ENCODE peak calls at places on chromosomes 4 and X, in seven cellular contexts. Y is RWPE1, M is HCT116, R is tibial artery, X is IMR-90, N is type B pancreatic cell, T is foreskin fibroblast. G is an unnamed sample.

GRCh38 chrX:102129473-102129872 is 4.0 kb downstream of the TCEAL2 start:
- DNase-seq in R (no peak), X (peak; percentile 4), M (no peak), Y (peak; percentile 2), N (no peak), T (no peak), G (no peak)

GRCh38 chrX:155893513-155893912 is 12.4 kb downstream of the VAMP7 start:
- DNase-seq in M (no peak), Y (no peak), R (no peak), N (no peak), T (no peak), X (no peak), G (no peak)

GRCh38 chr4:155802573-155802972 is 43.8 kb downstream of the GUCY1B1 start:
- DNase-seq in T (no peak), M (no peak), Y (no peak), R (no peak), X (peak; percentile 58), N (no peak), G (no peak)

GRCh38 chr4:87041142-87041541 is 106.3 kb downstream of the AFF1 start:
- DNase-seq in N (no peak), T (no peak), X (peak; percentile 52), R (no peak), M (no peak), Y (no peak), G (no peak)

GRCh38 chrX:118865231-118865630 is 41.6 kb downstream of the ZCCHC12 start:
- DNase-seq in M (no peak), T (no peak), Y (no peak), R (no peak), N (no peak), X (no peak), G (no peak)

GRCh38 chrX:132750312-132751042 is 208.0 kb downstream of the HS6ST2 start:
- DNase-seq in T (no peak), R (no peak), N (no peak), M (no peak), X (no peak), Y (no peak), G (no peak)

GRCh38 chr4:33411182-33411581 is 2691.0 kb downstream of the PCDH7 start:
- DNase-seq in R (no peak), N (no peak), M (peak; percentile 12), Y (no peak), X (no peak), T (peak; percentile 80), G (no peak)

GRCh38 chr4:14110407-14110806 is 482.9 kb upstream of the BOD1L1 start:
- DNase-seq in Y (no peak), T (peak; percentile 64), N (no peak), X (peak; percentile 85), R (no peak), M (no peak), G (no peak)

GRCh38 chr4:100166297-100167034 is 23.8 kb downstream of the DDIT4L start:
- DNase-seq in X (no peak), T (no peak), Y (no peak), M (no peak), R (no peak), N (no peak), G (no peak)

GRCh38 chr4:174524242-174524641 is 2.0 kb upstream of the HPGD start:
- DNase-seq in Y (no peak), M (no peak), R (no peak), X (no peak), T (no peak), N (no peak), G (no peak)

GRCh38 chr4:134313591-134313990 is 112.0 kb upstream of the PABPC4L start:
- DNase-seq in M (no peak), T (no peak), R (no peak), X (no peak), N (no peak), Y (no peak), G (no peak)

GRCh38 chr4:38366451-38366850 is 297.5 kb upstream of the KLF3 start:
- DNase-seq in Y (no peak), N (no peak), T (no peak), X (no peak), M (no peak), R (peak; percentile 78), G (peak; percentile 17)

GRCh38 chr4:5968246-5968645 is 50.0 kb downstream of the C4orf50 start:
- DNase-seq in X (no peak), T (no peak), Y (no peak), M (no peak), R (peak; percentile 42), N (no peak), G (no peak)

GRCh38 chrX:10325606-10326005 is 168.8 kb downstream of the CLCN4 start:
- DNase-seq in Y (no peak), X (peak; percentile 62), T (peak; percentile 9), R (no peak), N (no peak), M (no peak), G (no peak)

GRCh38 chr4:79255793-79256192 is 70.1 kb downstream of the NAA11 start:
- DNase-seq in Y (no peak), X (no peak), T (no peak), M (no peak), R (no peak), N (no peak), G (no peak)

GRCh38 chrX:96389314-96390048 is 295.2 kb upstream of the DIAPH2 start:
- DNase-seq in X (peak; percentile 53), Y (no peak), M (no peak), T (no peak), R (no peak), N (no peak), G (no peak)

GRCh38 chr4:167109859-167110258 is 124.4 kb downstream of the SPOCK3 start:
- DNase-seq in M (no peak), Y (no peak), T (no peak), X (no peak), R (no peak), N (no peak), G (no peak)

GRCh38 chr4:7416745-7417432 is 17.8 kb downstream of the PSAPL1 start:
- DNase-seq in X (no peak), Y (no peak), T (no peak), R (no peak), M (no peak), N (peak; percentile 36), G (no peak)

GRCh38 chr4:10006604-10007435 is 14.5 kb downstream of the SLC2A9 start:
- DNase-seq in T (no peak), Y (peak; percentile 96), N (no peak), R (no peak), M (peak; percentile 77), X (no peak), G (no peak)

GRCh38 chr4:183154701-183155391 is 55.8 kb downstream of the WWC2 start:
- DNase-seq in R (no peak), Y (no peak), X (peak; percentile 24), M (no peak), T (no peak), N (no peak), G (no peak)

GRCh38 chr4:131344761-131345160 is 1804.3 kb upstream of the PCDH10 start:
- DNase-seq in M (no peak), Y (no peak), R (no peak), X (no peak), N (no peak), T (no peak), G (no peak)
- TF ChIP-seq CTCF in M (no peak), Y (no peak), R (no peak), X (no peak), N (no peak), T (no peak), G (no peak)

GRCh38 chr4:45944000-45944399 is 179.9 kb downstream of the GABRG1 start:
- DNase-seq in M (no peak), R (no peak), X (no peak), T (no peak), N (no peak), Y (peak; percentile 3), G (no peak)
- TF ChIP-seq CTCF in M (no peak), R (no peak), X (no peak), T (no peak), N (no peak), Y (peak; percentile 28), G (no peak)

GRCh38 chrX:12137982-12138365 is 299 bp upstream of the FRMPD4 start:
- DNase-seq in X (no peak), T (no peak), M (no peak), R (no peak), Y (no peak), N (no peak), G (no peak)

GRCh38 chrX:12141511-12141910 is 3.2 kb downstream of the FRMPD4 start:
- DNase-seq in T (no peak), M (no peak), X (no peak), N (no peak), Y (no peak), R (no peak), G (no peak)

GRCh38 chrX:12142661-12143060 is 4.4 kb downstream of the FRMPD4 start:
- DNase-seq in X (no peak), R (no peak), T (no peak), M (no peak), N (no peak), Y (no peak), G (no peak)

GRCh38 chrX:12139934-12140611 is 1.8 kb downstream of the FRMPD4 start:
- DNase-seq in M (no peak), N (no peak), Y (no peak), X (peak; percentile 24), R (no peak), T (no peak), G (no peak)

DNA sequence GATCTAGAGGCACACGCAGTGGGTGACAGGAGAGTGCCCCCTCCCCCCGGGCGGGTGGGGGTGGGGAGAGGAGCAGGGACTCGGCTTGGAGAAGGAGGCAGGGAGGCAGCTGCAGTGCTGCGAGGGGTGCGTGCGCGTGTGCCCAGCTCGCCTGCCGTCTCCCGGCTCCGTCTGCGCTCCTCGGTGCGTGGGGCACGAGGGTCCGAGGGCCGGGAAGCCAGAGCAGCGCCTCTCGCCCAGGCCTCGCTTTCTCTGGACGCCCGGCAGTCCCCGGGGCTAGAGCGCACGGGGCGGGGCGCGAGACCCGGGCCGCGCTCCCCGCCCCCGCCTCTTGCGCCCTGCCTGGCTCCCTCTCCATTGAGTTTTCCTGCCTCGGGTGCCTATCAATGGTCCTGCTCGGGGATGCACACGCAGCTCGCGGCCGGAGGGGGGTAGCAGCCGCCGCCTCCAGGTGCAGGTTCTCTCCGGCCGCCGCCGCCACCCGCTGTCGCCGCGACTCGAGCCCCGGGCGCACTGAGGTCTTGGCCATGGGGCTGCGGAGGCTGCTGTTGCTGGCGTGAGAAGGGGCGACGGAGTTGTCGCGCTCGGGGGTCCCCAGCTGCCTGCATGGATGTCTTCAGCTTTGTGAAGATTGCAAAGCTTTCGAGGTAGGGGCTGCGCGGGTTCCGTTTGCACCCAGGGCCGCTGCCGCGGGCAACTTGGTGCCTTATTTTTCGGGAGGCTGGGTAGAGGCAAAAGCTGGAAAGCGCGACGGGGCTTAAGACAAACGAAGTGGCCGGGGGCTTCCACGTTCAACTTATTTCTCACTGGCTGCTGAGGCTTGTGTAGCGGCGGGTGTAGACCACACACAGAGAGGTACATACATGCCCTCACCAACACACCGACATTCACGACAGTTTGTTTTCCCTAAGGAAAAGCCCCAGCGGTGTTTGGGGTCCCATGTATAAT is at the start of gene FRMPD4:
- DNase-seq in Y (peak; percentile 1), R (no peak), M (no peak), X (peak; percentile 24), N (no peak), T (no peak), G (no peak)
- TF ChIP-seq CTCF in Y (no peak), R (no peak), M (no peak), X (peak; percentile 34), N (peak; percentile 43), T (no peak), G (no peak)

DNA sequence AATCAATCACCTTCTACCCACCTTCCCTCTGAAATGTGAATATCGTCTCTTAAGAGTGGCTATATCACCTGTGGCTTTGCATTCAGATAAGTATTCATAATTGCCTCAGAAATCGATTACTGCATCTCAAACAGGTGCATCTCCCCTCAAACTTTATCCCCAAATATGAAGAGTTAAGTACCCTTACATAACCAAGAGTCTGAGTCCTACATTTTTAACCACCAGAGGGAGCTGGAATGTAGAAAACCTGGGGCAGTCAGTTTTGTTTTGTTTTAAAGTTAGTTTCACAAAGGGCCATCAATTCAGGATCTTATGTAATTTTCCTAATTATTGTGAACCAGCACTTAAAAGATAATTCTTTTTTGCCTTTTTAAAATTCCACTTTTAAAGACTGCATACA is 5.7 kb downstream of the TCEANC start:
- DNase-seq in Y (peak; percentile 13), N (no peak), R (no peak), T (no peak), M (peak; percentile 35), X (peak; percentile 73), G (peak; percentile 7)
- TF ChIP-seq CTCF in Y (peak; percentile 54), N (peak; percentile 78), R (peak; percentile 74), T (peak; percentile 29), M (peak; percentile 64), X (peak; percentile 80), G (no peak)

G was measured in GM20000.